ENCODE peak calls at places on chromosomes 3 and 15, in seven cellular contexts. Q is anterior cingulate cortex, U is EH, C is HEK293T, K is HT1080, P is psoas muscle, A is right lobe of liver. J is an unnamed sample.

GRCh38 chr15:77503764-77504163 is 83.1 kb downstream of the HMG20A start:
- DNase-seq in Q (no peak), U (no peak), C (no peak), K (no peak), P (no peak), A (no peak), J (no peak)

GRCh38 chr15:60507596-60508424 is 28.9 kb upstream of the ICE2 start:
- DNase-seq in Q (no peak), U (peak; percentile 74), C (peak; percentile 49), K (peak; percentile 84), P (no peak), A (no peak), J (no peak)

GRCh38 chr3:153138267-153139210 is 23.5 kb upstream of the RAP2B start:
- DNase-seq in Q (no peak), U (peak; percentile 93), C (no peak), K (peak; percentile 99), P (peak; percentile 52), A (peak; percentile 78), J (peak; percentile 84)

GRCh38 chr15:38085931-38086562 is 151.6 kb downstream of the TMCO5A start:
- DNase-seq in Q (no peak), U (peak; percentile 70), C (no peak), K (no peak), P (no peak), A (no peak), J (no peak)

GRCh38 chr3:185460719-185461350 is 38.0 kb downstream of the TMEM41A start:
- DNase-seq in Q (no peak), U (peak; percentile 26), C (peak; percentile 8), K (peak; percentile 37), P (no peak), A (no peak), J (no peak)

GRCh38 chr15:51874751-51875644 is 45.5 kb downstream of the TMOD3 start:
- DNase-seq in Q (no peak), U (peak; percentile 98), C (no peak), K (peak; percentile 97), P (no peak), A (no peak), J (no peak)

GRCh38 chr15:92709064-92709463 is 53.5 kb upstream of the FAM174B start:
- DNase-seq in Q (no peak), U (no peak), C (no peak), K (no peak), P (no peak), A (no peak), J (no peak)

GRCh38 chr3:49294343-49294742 is 17.3 kb upstream of the C3orf62 start:
- DNase-seq in Q (no peak), U (no peak), C (no peak), K (no peak), P (no peak), A (peak; percentile 34), J (no peak)

GRCh38 chr3:172655388-172655787 is 55.5 kb downstream of the NCEH1 start:
- DNase-seq in Q (no peak), U (no peak), C (no peak), K (no peak), P (no peak), A (no peak), J (no peak)

GRCh38 chr3:71395927-71396695 is 187.4 kb downstream of the FOXP1 start:
- DNase-seq in Q (no peak), U (peak; percentile 76), C (no peak), K (peak; percentile 74), P (no peak), A (no peak), J (no peak)

GRCh38 chr15:92907229-92907628 is 7.1 kb downstream of the CHD2 start:
- DNase-seq in Q (no peak), U (peak; percentile 61), C (no peak), K (peak; percentile 57), P (no peak), A (no peak), J (no peak)

GRCh38 chr3:151630035-151630434 is 103.7 kb upstream of the AADACL2 start:
- DNase-seq in Q (no peak), U (no peak), C (no peak), K (no peak), P (no peak), A (no peak), J (no peak)

GRCh38 chr3:55519016-55519415 is 31.9 kb upstream of the WNT5A start:
- DNase-seq in Q (no peak), U (peak; percentile 74), C (no peak), K (no peak), P (no peak), A (no peak), J (no peak)

GRCh38 chr15:96322401-96323249 is 7.9 kb upstream of the NR2F2 start:
- DNase-seq in Q (no peak), U (peak; percentile 15), C (no peak), K (no peak), P (peak; percentile 54), A (peak; percentile 32), J (no peak)

GRCh38 chr15:42919794-42920280 is 741 bp downstream of the TTBK2 start:
- DNase-seq in Q (no peak), U (peak; percentile 59), C (no peak), K (peak; percentile 26), P (no peak), A (no peak), J (no peak)

GRCh38 chr3:194322701-194323174 is 28.4 kb downstream of the CPN2 start:
- DNase-seq in Q (no peak), U (peak; percentile 71), C (no peak), K (peak; percentile 96), P (peak; percentile 80), A (no peak), J (no peak)

GRCh38 chr3:40464339-40465110 is 7.4 kb downstream of the RPL14 start:
- DNase-seq in Q (no peak), U (no peak), C (no peak), K (no peak), P (no peak), A (no peak), J (no peak)

GRCh38 chr15:62920569-62921502 is 121.7 kb upstream of the TPM1 start:
- DNase-seq in Q (no peak), U (peak; percentile 85), C (no peak), K (peak; percentile 39), P (no peak), A (no peak), J (no peak)

GRCh38 chr3:32502089-32502943 is at the start of gene CMTM6:
- DNase-seq in Q (peak; percentile 69), U (peak; percentile 85), C (peak; percentile 94), K (peak; percentile 71), P (peak; percentile 90), A (peak; percentile 89), J (peak; percentile 92)

GRCh38 chr15:98745179-98745578 is 96.8 kb downstream of the IGF1R start:
- DNase-seq in Q (no peak), U (no peak), C (no peak), K (no peak), P (no peak), A (no peak), J (no peak)

GRCh38 chr15:25967120-25967519 is 104.0 kb upstream of the ATP10A start:
- DNase-seq in Q (no peak), U (peak; percentile 50), C (no peak), K (peak; percentile 13), P (no peak), A (no peak), J (no peak)

GRCh38 chr3:8145661-8146060 is 356.0 kb upstream of the LMCD1 start:
- DNase-seq in Q (no peak), U (no peak), C (no peak), K (no peak), P (no peak), A (no peak), J (no peak)

GRCh38 chr15:29534378-29534777 is 264.8 kb upstream of the NSMCE3 start:
- DNase-seq in Q (no peak), U (peak; percentile 2), C (no peak), K (no peak), P (no peak), A (no peak), J (no peak)

GRCh38 chr3:153443961-153444360 is 281.9 kb downstream of the RAP2B start:
- DNase-seq in Q (no peak), U (no peak), C (peak; percentile 6), K (no peak), P (no peak), A (no peak), J (no peak)

GRCh38 chr3:180594631-180595348 is 7.2 kb upstream of the TTC14 start:
- DNase-seq in Q (no peak), U (peak; percentile 29), C (no peak), K (peak; percentile 68), P (no peak), A (no peak), J (no peak)

GRCh38 chr15:45276851-45277250 is 24.8 kb downstream of the SLC28A2 start:
- DNase-seq in Q (no peak), U (peak; percentile 45), C (peak; percentile 8), K (peak; percentile 23), P (no peak), A (no peak), J (no peak)

GRCh38 chr3:111735271-111735758 is 123.8 kb upstream of the PHLDB2 start:
- DNase-seq in Q (no peak), U (peak; percentile 99), C (no peak), K (peak; percentile 97), P (no peak), A (no peak), J (no peak)

GRCh38 chr15:63856711-63857458 is 23.1 kb upstream of the HERC1 start:
- DNase-seq in Q (no peak), U (peak; percentile 92), C (no peak), K (peak; percentile 25), P (no peak), A (no peak), J (no peak)

GRCh38 chr15:40982855-40983254 is 29.6 kb downstream of the CHAC1 start:
- DNase-seq in Q (no peak), U (peak; percentile 97), C (no peak), K (peak; percentile 94), P (no peak), A (no peak), J (no peak)

GRCh38 chr3:42010530-42010929 is 48.6 kb upstream of the ULK4 start:
- DNase-seq in Q (no peak), U (no peak), C (no peak), K (no peak), P (no peak), A (no peak), J (no peak)

GRCh38 chr3:157201648-157202278 is 41.8 kb upstream of the CCNL1 start:
- DNase-seq in Q (no peak), U (peak; percentile 74), C (peak; percentile 28), K (peak; percentile 53), P (no peak), A (no peak), J (no peak)

J was measured in upper lobe of right lung.